ENCODE peak calls at places on chromosomes 1 and 21, in four cellular contexts. W is skeletal muscle cell; H is activated naive CD8-positive, alpha-beta T cell treated with anti-CD3 and anti-CD28 coated beads, Interleukin-2, amount 50 U/mL, for 24 hours; E is T-helper 1 cell. O is an unnamed sample.
A peak's percentile ranks its signal among the peaks of the same experiment; 100 is the strongest.

GRCh38 chr21:42049578-42050430 is 21.3 kb upstream of the UMODL1 start:
- DNase-seq in E (no peak), H (no peak), W (no peak), O (no peak)

GRCh38 chr21:37219766-37220432 is 47.2 kb downstream of the VPS26C start:
- DNase-seq in E (no peak), H (no peak), W (no peak), O (peak; percentile 18)

GRCh38 chr1:243596441-243597183 is 253.4 kb downstream of the AKT3 start:
- DNase-seq in E (no peak), W (peak; percentile 89), H (peak; percentile 17), O (no peak)

GRCh38 chr1:193283026-193283425 is 96.6 kb upstream of the B3GALT2 start:
- DNase-seq in W (peak; percentile 49), H (no peak), E (no peak), O (no peak)

GRCh38 chr1:6770727-6771567 is 14.3 kb upstream of the CAMTA1 start:
- DNase-seq in H (no peak), E (no peak), W (no peak), O (no peak)

GRCh38 chr1:25562101-25562927 is 18.9 kb downstream of the LDLRAP1 start:
- DNase-seq in E (peak; percentile 71), H (peak; percentile 64), W (no peak), O (no peak)

GRCh38 chr1:191348328-191348727 is 809.9 kb upstream of the RGS18 start:
- DNase-seq in E (no peak), W (no peak), H (no peak), O (no peak)

GRCh38 chr1:231630558-231631205 is 4.1 kb downstream of the DISC1 start:
- DNase-seq in W (no peak), E (no peak), H (no peak), O (no peak)

GRCh38 chr1:68590473-68590872 is 93.6 kb upstream of the DEPDC1 start:
- DNase-seq in H (no peak), E (no peak), W (no peak), O (no peak)

GRCh38 chr1:186843261-186843660 is 14.5 kb downstream of the PLA2G4A start:
- DNase-seq in W (no peak), H (no peak), E (no peak), O (no peak)

GRCh38 chr1:23752909-23753308 is 9.6 kb downstream of the ELOA start:
- DNase-seq in H (no peak), E (no peak), W (no peak), O (no peak)

GRCh38 chr1:22729400-22729773 is 18.7 kb downstream of the EPHB2 start:
- DNase-seq in E (no peak), H (no peak), W (no peak), O (no peak)

GRCh38 chr1:89525169-89525855 is 683 bp downstream of the LRRC8B start:
- DNase-seq in H (peak; percentile 61), E (no peak), W (no peak), O (peak; percentile 71)

GRCh38 chr1:2783435-2784397 is 17.8 kb downstream of the TTC34 start:
- DNase-seq in H (no peak), E (no peak), W (no peak), O (no peak)

GRCh38 chr1:77336730-77337129 is 54.9 kb downstream of the AK5 start:
- DNase-seq in W (no peak), E (no peak), H (no peak), O (no peak)

GRCh38 chr1:227793948-227794812 is 21.3 kb upstream of the PRSS38 start:
- DNase-seq in H (no peak), W (peak; percentile 68), E (no peak), O (no peak)

GRCh38 chr1:111517464-111518225 is 14.2 kb upstream of the ADORA3 start:
- DNase-seq in E (no peak), H (no peak), W (no peak), O (no peak)

GRCh38 chr1:161511018-161511755 is 5.9 kb downstream of the FCGR2A start:
- DNase-seq in E (no peak), H (no peak), W (no peak), O (peak; percentile 93)

GRCh38 chr1:34175737-34176136 is 970 bp upstream of the C1orf94 start:
- DNase-seq in E (no peak), H (no peak), W (no peak), O (no peak)

GRCh38 chr1:5279127-5279526 is 624.7 kb downstream of the AJAP1 start:
- DNase-seq in E (no peak), H (no peak), W (no peak), O (no peak)

GRCh38 chr1:205592443-205593003 is 39.3 kb downstream of the ELK4 start:
- DNase-seq in H (no peak), W (no peak), E (no peak), O (no peak)

GRCh38 chr1:227563319-227564201 is at the start of gene ZNF678:
- DNase-seq in W (peak; percentile 72), H (peak; percentile 87), E (peak; percentile 73), O (peak; percentile 93)

GRCh38 chr1:153220606-153221303 is 3.4 kb downstream of the PRR9 start:
- DNase-seq in E (no peak), H (no peak), W (no peak), O (peak; percentile 6)

GRCh38 chr1:229479660-229480399 is 28.3 kb downstream of the NUP133 start:
- DNase-seq in H (no peak), W (no peak), E (no peak), O (no peak)